ENCODE peak calls at places on chromosomes 2 and 18, in four cellular contexts. G, Y, Q and T are unnamed samples.

GRCh38 chr2:57368190-57368589 is 678.4 kb upstream of the VRK2 start:
- DNase-seq in G (no peak), Y (no peak), Q (no peak), T (no peak)

GRCh38 chr2:217996345-217996744 is 6.5 kb downstream of the TNS1 start:
- DNase-seq in G (no peak), Y (peak), Q (no peak), T (no peak)

GRCh38 chr18:42807852-42808251 is 307.6 kb downstream of the RIT2 start:
- DNase-seq in G (no peak), Y (no peak), Q (no peak), T (no peak)

GRCh38 chr18:50072146-50072545 is 122.8 kb downstream of the MYO5B start:
- DNase-seq in G (no peak), Y (no peak), Q (no peak), T (no peak)

GRCh38 chr2:114548151-114548550 is 105.7 kb downstream of the DPP10 start:
- DNase-seq in G (no peak), Y (no peak), Q (no peak), T (no peak)

GRCh38 chr2:43520919-43521318 is 74.9 kb downstream of the THADA start:
- DNase-seq in G (no peak), Y (no peak), Q (no peak), T (no peak)

GRCh38 chr2:162126145-162126926 is 25.7 kb downstream of the GCG start:
- DNase-seq in G (peak), Y (no peak), Q (no peak), T (no peak)

GRCh38 chr18:3048121-3048520 is 35.2 kb upstream of the LPIN2 start:
- DNase-seq in G (no peak), Y (no peak), Q (no peak), T (no peak)

GRCh38 chr2:191190439-191190838 is 39.6 kb upstream of the STAT4 start:
- DNase-seq in G (no peak), Y (no peak), Q (no peak), T (no peak)

GRCh38 chr18:12532661-12533060 is 124.9 kb downstream of the PRELID3A start:
- DNase-seq in G (no peak), Y (no peak), Q (no peak), T (no peak)

GRCh38 chr2:6359964-6360363 is 505.7 kb downstream of the CMPK2 start:
- DNase-seq in G (no peak), Y (no peak), Q (no peak), T (no peak)

GRCh38 chr2:164220250-164220649 is 401.0 kb downstream of the GRB14 start:
- DNase-seq in G (no peak), Y (no peak), Q (no peak), T (no peak)

GRCh38 chr2:97849881-97850540 is 136.6 kb downstream of the ZAP70 start:
- DNase-seq in G (peak), Y (no peak), Q (peak), T (no peak)

GRCh38 chr2:177334940-177335543 is 57.5 kb upstream of the AGPS start:
- DNase-seq in G (no peak), Y (peak), Q (peak), T (no peak)

GRCh38 chr2:66305714-66306113 is 129.2 kb upstream of the MEIS1 start:
- DNase-seq in G (no peak), Y (no peak), Q (no peak), T (no peak)

GRCh38 chr18:68847219-68847860 is 49.5 kb downstream of the CCDC102B start:
- DNase-seq in G (no peak), Y (peak), Q (peak), T (no peak)

GRCh38 chr2:179082697-179083096 is 32.8 kb upstream of the CCDC141 start:
- DNase-seq in G (no peak), Y (no peak), Q (no peak), T (no peak)

GRCh38 chr2:45256867-45257641 is 247.8 kb upstream of the SIX2 start:
- DNase-seq in G (no peak), Y (no peak), Q (no peak), T (peak)

GRCh38 chr2:195662138-195662537 is 5.1 kb downstream of the SLC39A10 start:
- DNase-seq in G (no peak), Y (no peak), Q (peak), T (no peak)
- TF ChIP-seq ESRRA in G (no peak), Y (no peak), Q (no peak), T (no peak)

DNA sequence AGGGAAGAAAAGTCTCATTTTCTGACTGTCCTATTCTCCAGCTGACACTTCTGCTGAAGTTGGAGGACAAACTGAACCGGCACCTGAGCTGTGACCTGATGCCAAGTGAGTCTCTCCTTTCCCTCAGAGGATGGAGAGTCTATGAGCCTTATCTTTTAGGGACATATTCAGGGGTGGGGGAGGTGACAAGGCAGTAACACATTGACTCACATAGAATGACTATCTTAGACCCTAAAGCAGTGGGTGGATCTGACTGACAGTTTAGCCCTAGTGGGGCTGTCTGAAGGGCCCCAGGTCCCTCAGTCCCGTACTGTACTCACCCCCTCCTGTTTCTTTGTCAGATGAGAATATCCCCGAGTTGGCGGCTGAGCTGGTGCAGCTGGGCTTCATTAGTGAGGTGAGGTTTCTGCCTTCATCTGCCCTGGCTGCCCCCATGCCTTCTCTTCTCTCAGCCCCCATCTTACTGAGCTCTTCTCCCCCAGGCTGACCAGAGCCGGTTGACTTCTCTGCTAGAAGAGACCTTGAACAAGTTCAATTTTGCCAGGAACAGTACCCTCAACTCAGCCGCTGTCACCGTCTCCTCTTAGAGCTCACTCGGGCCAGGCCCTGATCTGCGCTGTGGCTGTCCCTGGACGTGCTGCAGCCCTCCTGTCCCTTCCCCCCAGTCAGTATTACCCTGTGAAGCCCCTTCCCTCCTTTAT is 805 bp upstream of the KRTCAP3 start:
- DNase-seq in G (no peak), Y (no peak), Q (peak), T (no peak)
- TF ChIP-seq USF2 in G (no peak), Y (no peak), Q (no peak), T (no peak)

DNA sequence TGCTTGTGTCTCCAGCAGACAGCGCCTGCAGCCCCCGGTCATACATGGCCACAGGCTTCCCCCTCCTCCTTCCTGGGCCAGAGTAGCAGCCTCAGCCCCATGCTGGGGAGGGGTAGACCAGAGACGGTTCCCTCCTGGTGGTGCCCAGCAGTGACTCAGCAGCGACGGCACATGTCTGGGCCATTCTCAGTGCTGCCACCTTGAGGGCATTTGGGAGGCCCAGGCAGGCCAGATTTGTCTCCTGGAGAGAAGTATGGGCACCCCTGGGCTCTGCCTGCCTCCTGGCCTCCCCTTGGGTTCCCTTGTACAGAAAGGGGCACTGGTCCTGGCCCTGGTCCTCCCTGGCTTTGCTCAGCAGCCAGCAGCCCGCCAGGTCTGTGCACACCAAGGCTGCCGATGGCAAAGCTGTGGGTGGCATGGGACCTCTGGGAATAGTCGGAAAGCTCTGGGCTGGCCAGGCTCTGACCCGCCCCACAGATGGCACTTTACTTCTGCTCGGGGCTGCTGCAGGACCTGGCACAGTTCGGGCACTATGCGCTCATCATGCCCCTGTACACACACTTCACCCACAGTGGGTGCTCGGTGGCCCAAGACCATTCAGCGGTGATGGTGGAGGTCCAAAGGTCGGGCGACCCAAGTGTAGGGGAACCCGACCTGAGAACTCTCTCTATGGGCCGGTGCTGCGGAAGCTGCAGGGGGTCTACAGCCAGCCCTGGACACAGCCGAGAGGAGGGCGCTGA is 11.4 kb upstream of the ALPI start:
- DNase-seq in G (no peak), Y (peak), Q (peak), T (peak)
- TF ChIP-seq ESRRA in G (no peak), Y (no peak), Q (no peak), T (no peak)

DNA sequence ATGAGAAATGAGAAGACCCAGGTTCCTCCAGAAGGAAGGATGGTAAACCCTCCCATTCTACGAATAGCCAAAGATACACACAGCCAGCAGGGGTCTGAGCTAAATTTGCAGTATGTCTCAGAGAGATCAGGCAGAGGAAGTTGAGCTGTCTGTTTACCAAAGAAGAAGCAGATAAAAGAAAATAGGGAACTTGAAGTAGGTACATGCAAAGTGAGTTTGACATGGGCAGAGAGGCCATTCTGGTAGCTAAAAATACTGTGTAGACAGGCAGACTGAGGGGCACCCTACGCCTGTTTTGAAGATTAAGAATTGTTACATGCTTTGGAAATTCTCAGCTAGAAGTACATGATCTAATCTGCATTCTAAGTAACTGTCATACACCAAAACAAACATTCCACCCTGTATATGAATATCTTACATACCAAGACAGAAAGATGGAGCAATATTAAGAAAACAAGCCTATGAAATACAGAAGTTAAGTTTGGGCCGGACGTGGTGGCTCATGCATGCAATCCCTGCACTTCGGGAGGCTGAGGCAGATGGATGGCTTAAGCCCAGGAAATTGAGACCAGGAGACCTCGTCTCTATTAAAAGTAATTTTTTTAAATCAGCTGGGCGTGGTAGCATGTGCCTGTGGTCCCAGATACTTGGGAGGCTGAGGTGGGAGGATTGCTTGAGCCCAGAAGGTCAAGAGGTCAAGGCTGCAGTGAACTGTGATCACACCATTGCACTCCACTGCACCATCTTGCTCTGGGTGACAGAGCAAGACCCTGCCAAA is 157.9 kb downstream of the ANKRD44 start:
- DNase-seq in G (peak), Y (peak), Q (no peak), T (no peak)
- TF ChIP-seq USF2 in G (no peak), Y (no peak), Q (no peak), T (no peak)

DNA sequence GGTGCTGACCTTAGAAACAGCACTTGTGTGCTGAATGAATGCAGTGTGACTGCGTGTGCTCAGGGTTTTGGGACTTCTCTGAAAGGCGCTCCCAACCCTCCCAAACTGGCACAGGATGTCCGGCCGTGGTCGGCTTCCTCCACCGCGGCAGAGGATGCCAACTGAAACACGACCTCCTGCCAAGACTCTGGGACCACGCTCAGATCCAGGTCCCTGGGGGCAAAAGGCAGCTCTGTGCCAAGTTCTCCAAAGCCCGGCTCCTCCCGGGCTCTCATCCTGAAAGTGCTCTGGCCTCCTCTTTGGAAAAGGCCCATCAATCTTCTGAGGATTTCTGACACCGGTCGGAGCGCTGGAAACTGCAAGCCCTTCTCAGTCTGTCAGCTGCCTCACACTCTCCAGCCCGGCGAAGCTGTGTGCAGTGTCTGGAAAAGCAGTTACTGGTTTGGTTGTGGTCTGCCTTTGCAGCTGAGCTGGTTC is 32.3 kb upstream of the ZBTB7C start:
- DNase-seq in G (no peak), Y (no peak), Q (no peak), T (no peak)
- TF ChIP-seq ESRRA in G (no peak), Y (no peak), Q (no peak), T (no peak)